ENCODE peak calls at places on chromosomes 3 and 15, in five cellular contexts. S is B cell; N is ovary; Q is activated CD8-positive, alpha-beta memory T cell treated with anti-CD3 and anti-CD28 coated beads for 48 hours; I is A549. H is an unnamed sample.

GRCh38 chr3:17894434-17895060 is 152.1 kb upstream of the TBC1D5 start:
- DNase-seq in S (no peak), I (no peak), Q (no peak), N (no peak), H (no peak)

GRCh38 chr15:98787936-98788757 is 139.8 kb downstream of the IGF1R start:
- DNase-seq in N (no peak), I (peak), S (no peak), Q (no peak), H (peak)

GRCh38 chr3:30934208-30934550 is 39.7 kb upstream of the GADL1 start:
- DNase-seq in Q (no peak), S (no peak), N (peak), I (peak), H (no peak)

GRCh38 chr3:69244036-69244435 is 121.6 kb upstream of the LMOD3 start:
- DNase-seq in Q (no peak), S (no peak), I (no peak), N (no peak), H (no peak)

GRCh38 chr15:61030451-61030850 is 198.7 kb downstream of the RORA start:
- DNase-seq in S (no peak), I (no peak), N (no peak), Q (no peak), H (no peak)

GRCh38 chr3:10468611-10469354 is 36.6 kb downstream of the ATP2B2 start:
- DNase-seq in N (no peak), S (no peak), I (no peak), Q (no peak), H (no peak)

GRCh38 chr15:22933641-22934061 is 46.5 kb downstream of the CYFIP1 start:
- DNase-seq in S (no peak), Q (no peak), N (no peak), I (no peak), H (no peak)

GRCh38 chr3:46191730-46192129 is 16.4 kb downstream of the CCR1 start:
- DNase-seq in N (no peak), I (no peak), S (no peak), Q (no peak), H (no peak)

GRCh38 chr3:56753206-56753605 is 48.5 kb downstream of the ARHGEF3 start:
- DNase-seq in S (no peak), Q (no peak), N (no peak), I (no peak), H (no peak)

GRCh38 chr15:62141643-62142588 is 23.2 kb downstream of the C2CD4B start:
- DNase-seq in N (no peak), I (no peak), Q (no peak), S (no peak), H (no peak)

GRCh38 chr3:28322464-28322863 is 26.1 kb upstream of the ZCWPW2 start:
- DNase-seq in I (no peak), N (no peak), Q (no peak), S (no peak), H (no peak)

GRCh38 chr15:77546870-77547269 is 85.8 kb downstream of the LINGO1 start:
- DNase-seq in Q (no peak), S (no peak), N (no peak), I (no peak), H (no peak)